ENCODE peak calls at places on chromosomes 6 and 20, in six cellular contexts. F, O, W, X, V and E are unnamed samples.

GRCh38 chr6:27297857-27298730 is 14.0 kb downstream of the POM121L2 start:
- DNase-seq in F (no peak), V (peak), X (no peak), W (peak), O (peak), E (no peak)

GRCh38 chr20:39259010-39259803 is 297.1 kb downstream of the DHX35 start:
- DNase-seq in V (no peak), O (no peak), F (peak), X (no peak), W (no peak), E (no peak)

GRCh38 chr20:54680872-54681297 is 205.5 kb downstream of the DOK5 start:
- DNase-seq in O (peak), X (no peak), V (peak), F (peak), W (peak), E (no peak)

GRCh38 chr6:131061041-131061770 is 1.8 kb downstream of the EPB41L2 start:
- DNase-seq in W (no peak), O (peak), V (no peak), F (no peak), X (no peak), E (no peak)

GRCh38 chr6:17431581-17431980 is 38.2 kb downstream of the CAP2 start:
- DNase-seq in V (no peak), O (peak), W (no peak), F (no peak), X (no peak), E (no peak)

GRCh38 chr6:125100018-125100652 is 53.4 kb upstream of the TPD52L1 start:
- DNase-seq in V (no peak), O (no peak), F (no peak), X (no peak), W (no peak), E (no peak)

GRCh38 chr20:42701948-42702347 is 487.8 kb downstream of the PTPRT start:
- DNase-seq in F (no peak), V (no peak), X (no peak), O (peak), W (no peak), E (no peak)

GRCh38 chr6:42179956-42180335 is 6.8 kb downstream of the GUCA1A start:
- DNase-seq in W (no peak), O (no peak), F (no peak), X (no peak), V (no peak), E (no peak)

GRCh38 chr20:33490023-33490933 is at the start of gene CBFA2T2:
- DNase-seq in X (no peak), V (peak), W (peak), O (peak), F (no peak), E (no peak)

GRCh38 chr6:139329224-139329623 is 37.4 kb upstream of the TXLNB start:
- DNase-seq in F (no peak), O (no peak), V (no peak), W (no peak), X (no peak), E (no peak)

GRCh38 chr20:52230406-52230805 is 38.8 kb upstream of the ZFP64 start:
- DNase-seq in W (no peak), O (no peak), F (no peak), X (no peak), V (no peak), E (no peak)

GRCh38 chr6:144931172-144932035 is 646.3 kb downstream of the UTRN start:
- DNase-seq in W (peak), V (no peak), O (peak), F (peak), X (no peak), E (peak)

GRCh38 chr6:27809939-27810767 is 102.0 kb downstream of the OR2B2 start:
- DNase-seq in F (peak), X (peak), V (peak), O (peak), W (peak), E (peak)

GRCh38 chr20:52031574-52032303 is 159.8 kb downstream of the ZFP64 start:
- DNase-seq in W (no peak), F (no peak), X (no peak), V (no peak), O (peak), E (no peak)

GRCh38 chr20:15236812-15237211 is 899.4 kb upstream of the FLRT3 start:
- DNase-seq in X (peak), O (peak), F (peak), W (peak), V (no peak), E (no peak)

GRCh38 chr6:10256113-10256690 is 158.7 kb downstream of the TFAP2A start:
- DNase-seq in X (no peak), O (no peak), W (peak), V (peak), F (peak), E (no peak)

GRCh38 chr6:7106215-7106751 is 1.5 kb upstream of the RREB1 start:
- DNase-seq in V (peak), O (peak), W (no peak), F (no peak), X (no peak), E (no peak)

GRCh38 chr6:90080876-90081464 is 186.7 kb downstream of the GJA10 start:
- DNase-seq in O (no peak), X (peak), W (no peak), F (no peak), V (no peak), E (no peak)

GRCh38 chr20:40664891-40665290 is 24.1 kb downstream of the MAFB start:
- DNase-seq in W (no peak), F (no peak), V (no peak), X (no peak), O (no peak), E (no peak)

GRCh38 chr20:8331740-8332412 is 199.8 kb downstream of the PLCB1 start:
- DNase-seq in X (no peak), W (no peak), O (peak), F (no peak), V (no peak), E (no peak)

GRCh38 chr20:18849131-18849530 is 35.5 kb downstream of the SCP2D1 start:
- DNase-seq in X (no peak), F (no peak), O (no peak), W (no peak), V (no peak), E (no peak)

GRCh38 chr20:8854566-8854965 is 214.3 kb upstream of the PLCB4 start:
- DNase-seq in X (no peak), W (no peak), O (no peak), F (no peak), V (no peak), E (no peak)

GRCh38 chr20:62239278-62239879 is 1.1 kb downstream of the OSBPL2 start:
- DNase-seq in F (no peak), V (no peak), X (no peak), W (no peak), O (no peak), E (peak)

GRCh38 chr6:90765491-90765890 is 178.6 kb upstream of the MAP3K7 start:
- DNase-seq in W (no peak), O (no peak), V (no peak), X (no peak), F (no peak), E (no peak)

GRCh38 chr20:1826046-1826445 is 69.2 kb upstream of the SIRPA start:
- DNase-seq in V (no peak), X (no peak), O (no peak), F (no peak), W (no peak), E (no peak)

GRCh38 chr6:162603231-162603630 is 124.3 kb downstream of the PRKN start:
- DNase-seq in X (no peak), V (no peak), F (no peak), O (no peak), W (no peak), E (no peak)

GRCh38 chr6:168999392-168999791 is 254.3 kb downstream of the THBS2 start:
- DNase-seq in W (no peak), X (no peak), O (no peak), F (no peak), V (no peak), E (no peak)

GRCh38 chr6:169045486-169045885 is 208.2 kb downstream of the THBS2 start:
- DNase-seq in X (no peak), F (no peak), O (no peak), V (no peak), W (no peak), E (no peak)

GRCh38 chr6:31042801-31043200 is 32.5 kb downstream of the MUC22 start:
- DNase-seq in O (peak), W (peak), V (peak), X (no peak), F (peak), E (peak)

GRCh38 chr20:62660216-62660615 is 17.9 kb downstream of the SLCO4A1 start:
- DNase-seq in V (no peak), X (no peak), O (no peak), F (no peak), W (no peak), E (no peak)

GRCh38 chr6:91659881-91660280 is 1073.0 kb upstream of the MAP3K7 start:
- DNase-seq in O (no peak), F (no peak), W (no peak), X (no peak), V (no peak), E (no peak)

GRCh38 chr20:41334452-41335421 is 5.9 kb upstream of the LPIN3 start:
- DNase-seq in O (no peak), F (peak), X (no peak), V (no peak), W (no peak), E (no peak)

GRCh38 chr6:112016335-112016734 is 37.6 kb upstream of the CCN6 start:
- DNase-seq in V (no peak), O (no peak), W (no peak), X (no peak), F (no peak), E (no peak)

GRCh38 chr20:20782221-20782620 is 69.8 kb upstream of the RALGAPA2 start:
- DNase-seq in W (no peak), V (no peak), F (no peak), X (no peak), O (no peak), E (no peak)

GRCh38 chr6:4059115-4059777 is 19.7 kb downstream of the FAM217A start:
- DNase-seq in F (no peak), O (peak), W (no peak), V (peak), X (no peak), E (no peak)

DNA sequence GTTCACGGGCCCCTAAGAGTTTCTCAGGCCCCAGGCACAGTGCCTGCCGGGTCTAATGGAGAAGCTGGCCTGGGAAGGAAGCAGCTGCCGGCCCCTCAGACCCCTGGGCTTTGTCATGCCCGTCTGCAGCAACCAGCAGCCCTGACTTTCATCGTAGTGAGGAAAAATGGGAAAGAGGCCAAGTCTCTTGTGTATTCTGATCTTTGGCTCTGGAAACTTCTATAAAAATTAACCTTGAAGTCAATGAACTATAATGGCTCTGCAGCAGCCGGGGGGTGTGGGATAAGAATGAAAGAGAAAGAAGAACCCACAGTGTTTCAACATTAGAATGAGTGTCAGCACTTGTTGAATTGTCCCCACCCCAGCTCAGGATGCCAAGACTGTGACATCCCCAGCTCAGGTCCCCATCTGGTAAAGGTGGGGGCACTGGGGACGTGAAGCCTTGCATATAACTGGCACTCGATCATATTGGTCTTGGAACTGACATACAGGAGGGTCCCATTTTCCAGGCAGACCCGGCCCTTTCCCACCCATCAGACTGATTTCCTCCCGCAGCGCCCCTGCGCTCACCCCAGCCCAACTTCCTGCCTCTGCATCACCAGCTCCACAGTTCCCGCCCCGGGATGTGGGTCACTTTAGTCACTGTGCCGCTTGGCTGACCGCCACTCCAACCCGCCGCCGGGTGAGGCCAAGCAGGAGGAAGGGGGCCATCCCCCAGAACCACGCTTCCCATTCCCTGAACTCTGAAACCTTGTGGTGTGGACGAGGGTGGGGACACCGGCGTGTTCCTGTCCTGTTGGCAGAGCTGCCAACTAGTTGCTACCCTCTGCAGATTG is 12.7 kb downstream of the TGM2 start:
- DNase-seq in X (peak), V (no peak), O (peak), F (peak), W (no peak), E (no peak)
- TF ChIP-seq JUND in X (no peak), V (no peak), O (no peak), F (peak), W (no peak), E (no peak)

DNA sequence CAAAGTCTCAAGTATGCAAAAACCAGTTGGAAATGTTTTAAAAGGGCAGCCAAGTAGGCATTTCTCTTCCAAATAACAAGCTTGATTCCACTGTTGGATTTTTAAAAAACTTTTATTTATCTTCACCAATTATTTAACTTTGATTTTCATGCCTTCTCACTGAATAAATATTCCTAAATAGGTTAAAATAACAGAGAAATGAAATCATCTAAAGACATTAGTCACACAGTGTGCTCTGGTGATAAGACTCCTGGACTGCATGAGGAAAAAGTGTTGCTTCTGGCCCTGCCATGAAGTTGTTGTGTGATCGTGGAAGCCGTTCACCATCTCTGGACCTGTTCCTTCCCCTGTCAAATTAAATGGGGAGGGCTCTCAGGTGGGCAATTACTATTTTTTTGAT is 33.8 kb upstream of the IGF2R start:
- DNase-seq in O (no peak), X (no peak), F (no peak), W (no peak), V (no peak), E (no peak)
- TF ChIP-seq JUND in O (no peak), X (no peak), F (no peak), W (no peak), V (no peak), E (no peak)

GRCh38 chr6:978937-979685 is 286.2 kb upstream of the EXOC2 start:
- DNase-seq in O (peak), V (no peak), X (no peak), F (no peak), W (no peak), E (no peak)
- TF ChIP-seq JUND in O (no peak), V (no peak), X (no peak), F (no peak), W (no peak), E (no peak)

DNA sequence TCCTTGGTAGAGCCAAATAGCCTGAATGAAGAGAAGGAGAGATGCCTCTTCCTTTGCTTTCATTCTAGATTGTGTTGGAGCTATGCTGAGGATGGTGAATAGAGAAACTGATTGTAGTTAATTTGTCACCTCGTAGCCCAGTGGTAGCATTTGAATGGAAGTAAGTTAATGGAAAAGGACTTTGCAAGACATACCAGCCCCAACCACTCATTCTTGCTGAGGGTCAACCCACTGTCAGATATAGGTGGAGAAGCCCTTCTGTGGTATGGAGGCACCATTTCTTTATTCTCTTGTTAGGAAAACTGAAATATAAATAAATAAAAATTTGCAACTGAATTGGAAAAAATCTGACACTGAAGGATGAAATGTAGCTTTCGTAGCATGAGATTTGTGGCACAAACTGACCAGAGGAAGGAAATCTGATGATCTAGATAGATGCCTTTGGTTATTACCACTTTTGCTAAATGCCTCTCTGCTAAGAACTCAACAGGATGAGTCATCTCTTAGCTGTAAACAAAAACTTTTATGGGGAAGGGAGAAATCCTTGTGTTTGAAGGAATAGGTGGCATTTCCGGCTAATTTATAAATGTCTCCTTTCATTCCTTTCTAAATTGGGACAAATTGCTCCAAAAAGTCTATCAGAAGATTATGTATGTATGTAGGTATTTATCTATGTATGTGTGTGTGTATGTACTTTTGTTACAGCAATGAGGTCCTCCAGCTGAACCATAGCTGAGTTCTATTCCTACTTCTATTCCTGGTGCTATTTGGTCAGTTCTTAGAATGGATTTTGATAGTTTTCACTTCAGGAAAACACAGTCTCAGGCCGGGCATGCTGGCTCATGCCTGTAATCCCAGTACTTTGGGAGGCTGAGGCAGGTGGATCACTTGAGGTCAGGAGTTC is 76.5 kb upstream of the SUPT3H start:
- DNase-seq in O (no peak), X (no peak), F (no peak), W (no peak), V (no peak), E (no peak)
- TF ChIP-seq JUND in O (no peak), X (no peak), F (peak), W (no peak), V (peak), E (peak)

GRCh38 chr6:36345681-36346417 is 9.2 kb upstream of the BNIP5 start:
- DNase-seq in O (no peak), V (peak), F (no peak), X (no peak), W (peak), E (no peak)
- TF ChIP-seq JUND in O (no peak), V (no peak), F (no peak), X (no peak), W (no peak), E (no peak)

GRCh38 chr6:136408205-136408604 is 118.6 kb upstream of the BCLAF1 start:
- DNase-seq in X (no peak), F (no peak), O (no peak), W (no peak), V (no peak), E (no peak)

GRCh38 chr6:136404627-136405310 is 115.1 kb upstream of the BCLAF1 start:
- DNase-seq in V (no peak), O (no peak), X (no peak), W (no peak), F (no peak), E (no peak)

GRCh38 chr6:136403166-136403980 is 113.7 kb upstream of the BCLAF1 start:
- DNase-seq in F (no peak), W (no peak), X (no peak), O (no peak), V (peak), E (no peak)

GRCh38 chr6:136404007-136404406 is 114.4 kb upstream of the BCLAF1 start:
- DNase-seq in X (no peak), W (no peak), V (no peak), O (no peak), F (no peak), E (no peak)

GRCh38 chr6:136405410-136406029 is 115.9 kb upstream of the BCLAF1 start:
- DNase-seq in F (no peak), O (no peak), W (no peak), V (no peak), X (no peak), E (no peak)
- TF ChIP-seq JUND in F (no peak), O (no peak), W (no peak), V (no peak), X (no peak), E (no peak)

GRCh38 chr6:44028767-44029166 is 98.5 kb downstream of the MRPL14 start:
- DNase-seq in V (peak), X (no peak), F (peak), W (no peak), O (no peak), E (no peak)
- TF ChIP-seq JUND in V (no peak), X (no peak), F (no peak), W (no peak), O (no peak), E (no peak)

GRCh38 chr6:152295346-152295745 is 341.8 kb downstream of the SYNE1 start:
- DNase-seq in V (no peak), X (no peak), O (no peak), W (no peak), F (no peak), E (no peak)

GRCh38 chr6:152290693-152291092 is 346.5 kb downstream of the SYNE1 start:
- DNase-seq in V (no peak), W (no peak), F (no peak), O (no peak), X (no peak), E (no peak)

GRCh38 chr6:152295920-152296319 is 341.2 kb downstream of the SYNE1 start:
- DNase-seq in F (no peak), O (no peak), W (no peak), X (no peak), V (no peak), E (no peak)

GRCh38 chr6:152292595-152292994 is 344.6 kb downstream of the SYNE1 start:
- DNase-seq in V (no peak), X (no peak), F (no peak), O (no peak), W (no peak), E (no peak)

DNA sequence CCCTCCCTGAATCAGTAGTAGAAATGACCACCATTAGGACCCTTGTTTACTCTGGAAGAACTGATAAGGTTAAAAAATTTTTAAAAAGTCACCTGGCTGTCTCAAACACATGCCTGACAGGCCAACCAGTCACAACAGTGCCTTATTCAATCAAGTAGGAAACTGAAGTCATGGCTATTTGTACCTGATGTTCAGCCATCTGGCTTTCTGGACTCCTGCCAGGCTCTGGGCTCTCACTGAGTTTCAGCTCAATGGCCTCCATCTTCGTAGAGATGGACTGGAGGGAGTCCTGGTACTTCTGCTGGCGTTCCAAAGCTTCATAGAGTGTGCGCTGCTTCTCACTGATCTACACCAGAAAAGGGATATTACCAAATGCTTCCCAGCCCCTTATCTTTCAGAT is 343.8 kb downstream of the SYNE1 start:
- DNase-seq in V (no peak), F (peak), X (no peak), O (no peak), W (no peak), E (no peak)
- TF ChIP-seq JUND in V (no peak), F (no peak), X (no peak), O (no peak), W (no peak), E (no peak)

GRCh38 chr6:37783831-37784584 is 35.5 kb upstream of the ZFAND3 start:
- DNase-seq in W (peak), X (no peak), F (no peak), O (no peak), V (no peak), E (no peak)
- TF ChIP-seq JUND in W (no peak), X (no peak), F (no peak), O (no peak), V (no peak), E (no peak)